ENCODE peak calls at places on chromosomes 16 and 17, in nine cellular contexts. T is NCI-H2107; Y is activated T-cell treated with anti-CD3 and anti-CD28 coated beads, Interleukin-2, amount 50 U/mL, for 24 hours; X is non-pigmented ciliary epithelial cell; J is H9; C is mesenteric fat pad; W is GM03348; V is aorta; O is IMR-90. P is an unnamed sample.

GRCh38 chr17:59712856-59713255 is 5.4 kb downstream of the VMP1 start:
- DNase-seq in T (no peak), V (no peak), C (no peak), X (no peak), W (no peak), J (no peak), Y (no peak), O (no peak), P (no peak)

GRCh38 chr16:2189252-2189893 is 7.0 kb downstream of the CASKIN1 start:
- DNase-seq in C (no peak), V (no peak), W (no peak), J (no peak), Y (no peak), T (no peak), O (no peak), X (no peak), P (no peak)

GRCh38 chr16:6573577-6573976 is 759.1 kb upstream of the RBFOX1 start:
- DNase-seq in W (no peak), X (no peak), C (no peak), J (peak; percentile 74), T (no peak), Y (no peak), V (no peak), O (no peak), P (no peak)

GRCh38 chr16:19266774-19267173 is 18.8 kb upstream of the CLEC19A start:
- DNase-seq in C (no peak), X (no peak), O (no peak), W (no peak), V (no peak), Y (no peak), J (no peak), T (no peak), P (no peak)

GRCh38 chr16:27445502-27446175 is 43.7 kb downstream of the IL21R start:
- DNase-seq in T (no peak), X (no peak), J (no peak), C (no peak), Y (peak; percentile 28), O (no peak), V (peak; percentile 40), W (no peak), P (no peak)

GRCh38 chr16:85659336-85659735 is 29.4 kb downstream of the GINS2 start:
- DNase-seq in Y (no peak), O (no peak), X (no peak), V (peak; percentile 33), W (no peak), C (no peak), T (no peak), J (no peak), P (no peak)

GRCh38 chr16:48820379-48820778 is 210.4 kb upstream of the N4BP1 start:
- DNase-seq in X (no peak), W (no peak), T (no peak), O (no peak), Y (no peak), V (no peak), C (no peak), J (no peak), P (no peak)

GRCh38 chr17:61385869-61386245 is 13.8 kb upstream of the TBX2 start:
- DNase-seq in J (no peak), Y (no peak), T (no peak), O (peak; percentile 46), C (no peak), W (no peak), X (no peak), V (no peak), P (no peak)

GRCh38 chr16:29653436-29653835 is 9.6 kb upstream of the SPN start:
- DNase-seq in Y (no peak), W (no peak), X (no peak), O (no peak), C (no peak), T (no peak), J (no peak), V (no peak), P (no peak)

GRCh38 chr17:3888343-3889171 is 4.3 kb downstream of the CAMKK1 start:
- DNase-seq in C (peak; percentile 93), V (peak; percentile 81), X (peak; percentile 63), T (peak; percentile 51), J (peak; percentile 92), W (peak; percentile 97), Y (no peak), O (peak; percentile 94), P (peak; percentile 94)

GRCh38 chr17:63634163-63634562 is 11.9 kb downstream of the MAP3K3 start:
- DNase-seq in V (peak; percentile 55), W (no peak), T (no peak), X (no peak), J (no peak), C (no peak), O (peak; percentile 31), Y (no peak), P (no peak)

GRCh38 chr17:39915559-39915958 is 2.9 kb downstream of the GSDMB start:
- DNase-seq in V (no peak), O (no peak), T (no peak), W (no peak), Y (no peak), J (no peak), X (no peak), C (no peak), P (no peak)

GRCh38 chr17:82956146-82956725 is 116.4 kb upstream of the ZNF750 start:
- DNase-seq in V (no peak), Y (peak; percentile 24), W (no peak), X (no peak), C (peak; percentile 82), O (no peak), T (no peak), J (peak; percentile 22), P (no peak)

GRCh38 chr17:82837586-82838320 is 2.1 kb downstream of the ZNF750 start:
- DNase-seq in C (no peak), O (no peak), W (no peak), X (no peak), T (no peak), Y (no peak), J (no peak), V (no peak), P (no peak)

GRCh38 chr17:28747801-28748750 is 4.3 kb downstream of the TRAF4 start:
- DNase-seq in Y (no peak), X (no peak), W (no peak), C (no peak), O (no peak), V (peak; percentile 39), J (peak; percentile 36), T (no peak), P (no peak)

GRCh38 chr17:38598536-38598935 is 7.2 kb downstream of the SRCIN1 start:
- DNase-seq in J (peak; percentile 99), X (peak; percentile 14), O (peak; percentile 57), C (no peak), V (no peak), W (no peak), T (peak; percentile 89), Y (no peak), P (peak; percentile 38)

GRCh38 chr16:81405702-81406113 is 38.9 kb upstream of the CMIP start:
- DNase-seq in O (peak; percentile 92), T (no peak), V (no peak), Y (no peak), J (peak; percentile 69), W (peak; percentile 92), X (peak; percentile 96), C (peak; percentile 28), P (peak; percentile 84)

GRCh38 chr16:3195975-3196374 is 8.0 kb downstream of the OR1F1 start:
- DNase-seq in V (no peak), T (no peak), J (no peak), Y (no peak), C (no peak), X (no peak), W (no peak), O (no peak), P (no peak)

GRCh38 chr16:74146643-74147042 is 150.0 kb upstream of the PSMD7 start:
- DNase-seq in Y (no peak), J (no peak), X (no peak), V (no peak), T (no peak), W (no peak), O (no peak), C (no peak), P (no peak)

GRCh38 chr16:47426806-47427205 is 34.1 kb downstream of the ITFG1 start:
- DNase-seq in W (no peak), J (no peak), C (no peak), O (no peak), V (no peak), T (no peak), X (no peak), Y (no peak), P (no peak)

GRCh38 chr16:12511708-12512107 is 292.0 kb downstream of the CPPED1 start:
- DNase-seq in J (no peak), Y (no peak), W (no peak), V (peak; percentile 47), T (no peak), C (no peak), O (no peak), X (no peak), P (no peak)

GRCh38 chr17:11900103-11900502 is 97.2 kb downstream of the ZNF18 start:
- DNase-seq in W (no peak), C (no peak), J (no peak), O (no peak), X (no peak), V (no peak), Y (no peak), T (no peak), P (no peak)